ENCODE peak calls at places on chromosomes 5 and 9, in ten cellular contexts. One of them, this sample, is unnamed. For H3K4me1, the result is how much of the 10 kb centered on the place peaks cover.

GRCh38 chr5:67268233-67269011 is 71.8 kb upstream of the CD180 start:
- DNase-seq in naive thymus-derived CD4-positive, alpha-beta T cell: no peak
- DNase-seq in HCT116: no peak
- DNase-seq in SJSA1: peak
- DNase-seq in uterus: peak
- DNase-seq in suprapubic skin: peak
- DNase-seq in esophagus squamous epithelium: no peak
- DNase-seq in body of pancreas: peak
- DNase-seq in psoas muscle: peak
- DNase-seq in astrocyte: peak
- DNase-seq in this sample: peak

GRCh38 chr5:17151686-17152085 is 65.7 kb upstream of the BASP1 start:
- DNase-seq in naive thymus-derived CD4-positive, alpha-beta T cell: no peak
- DNase-seq in HCT116: no peak
- DNase-seq in SJSA1: no peak
- DNase-seq in uterus: no peak
- DNase-seq in suprapubic skin: no peak
- DNase-seq in esophagus squamous epithelium: no peak
- DNase-seq in body of pancreas: no peak
- DNase-seq in psoas muscle: no peak
- DNase-seq in astrocyte: peak
- DNase-seq in this sample: no peak

GRCh38 chr9:91848146-91848545 is 101.9 kb downstream of the ROR2 start:
- DNase-seq in naive thymus-derived CD4-positive, alpha-beta T cell: no peak
- DNase-seq in HCT116: no peak
- DNase-seq in SJSA1: no peak
- DNase-seq in uterus: no peak
- DNase-seq in suprapubic skin: no peak
- DNase-seq in esophagus squamous epithelium: no peak
- DNase-seq in body of pancreas: no peak
- DNase-seq in psoas muscle: no peak
- DNase-seq in astrocyte: no peak
- DNase-seq in this sample: no peak

GRCh38 chr9:2241461-2241874 is 226.3 kb downstream of the SMARCA2 start:
- DNase-seq in naive thymus-derived CD4-positive, alpha-beta T cell: no peak
- DNase-seq in HCT116: no peak
- DNase-seq in SJSA1: no peak
- DNase-seq in uterus: peak
- DNase-seq in suprapubic skin: no peak
- DNase-seq in esophagus squamous epithelium: no peak
- DNase-seq in body of pancreas: peak
- DNase-seq in psoas muscle: peak
- DNase-seq in astrocyte: peak
- DNase-seq in this sample: no peak

GRCh38 chr5:45205403-45205961 is 396.7 kb downstream of the MRPS30 start:
- DNase-seq in naive thymus-derived CD4-positive, alpha-beta T cell: no peak
- DNase-seq in HCT116: no peak
- DNase-seq in SJSA1: no peak
- DNase-seq in uterus: no peak
- DNase-seq in suprapubic skin: no peak
- DNase-seq in esophagus squamous epithelium: no peak
- DNase-seq in body of pancreas: no peak
- DNase-seq in psoas muscle: no peak
- DNase-seq in astrocyte: no peak
- DNase-seq in this sample: no peak

GRCh38 chr5:57117601-57118000 is 56.3 kb upstream of the GPBP1 start:
- DNase-seq in naive thymus-derived CD4-positive, alpha-beta T cell: no peak
- DNase-seq in HCT116: no peak
- DNase-seq in SJSA1: no peak
- DNase-seq in uterus: no peak
- DNase-seq in suprapubic skin: no peak
- DNase-seq in esophagus squamous epithelium: no peak
- DNase-seq in body of pancreas: no peak
- DNase-seq in psoas muscle: no peak
- DNase-seq in astrocyte: no peak
- DNase-seq in this sample: peak

GRCh38 chr5:2201011-2201410 is 318.3 kb upstream of the IRX4 start:
- DNase-seq in naive thymus-derived CD4-positive, alpha-beta T cell: no peak
- DNase-seq in HCT116: no peak
- DNase-seq in SJSA1: no peak
- DNase-seq in uterus: no peak
- DNase-seq in suprapubic skin: no peak
- DNase-seq in esophagus squamous epithelium: no peak
- DNase-seq in body of pancreas: no peak
- DNase-seq in psoas muscle: no peak
- DNase-seq in astrocyte: no peak
- DNase-seq in this sample: no peak

GRCh38 chr9:35446012-35446411 is 43.9 kb upstream of the RUSC2 start:
- DNase-seq in naive thymus-derived CD4-positive, alpha-beta T cell: no peak
- DNase-seq in HCT116: no peak
- DNase-seq in SJSA1: no peak
- DNase-seq in uterus: no peak
- DNase-seq in suprapubic skin: no peak
- DNase-seq in esophagus squamous epithelium: no peak
- DNase-seq in body of pancreas: no peak
- DNase-seq in psoas muscle: no peak
- DNase-seq in astrocyte: no peak
- DNase-seq in this sample: no peak

GRCh38 chr5:10689391-10690081 is 71.5 kb downstream of the DAP start:
- DNase-seq in naive thymus-derived CD4-positive, alpha-beta T cell: no peak
- DNase-seq in HCT116: no peak
- DNase-seq in SJSA1: peak
- DNase-seq in uterus: no peak
- DNase-seq in suprapubic skin: peak
- DNase-seq in esophagus squamous epithelium: no peak
- DNase-seq in body of pancreas: peak
- DNase-seq in psoas muscle: no peak
- DNase-seq in astrocyte: peak
- DNase-seq in this sample: no peak

GRCh38 chr5:472076-472655 is 29.2 kb downstream of the EXOC3 start:
- DNase-seq in naive thymus-derived CD4-positive, alpha-beta T cell: no peak
- DNase-seq in HCT116: no peak
- DNase-seq in SJSA1: peak
- DNase-seq in uterus: peak
- DNase-seq in suprapubic skin: peak
- DNase-seq in esophagus squamous epithelium: no peak
- DNase-seq in body of pancreas: peak
- DNase-seq in psoas muscle: peak
- DNase-seq in astrocyte: peak
- DNase-seq in this sample: no peak

GRCh38 chr5:69238760-69239251 is 4.1 kb downstream of the CDK7 start:
- DNase-seq in naive thymus-derived CD4-positive, alpha-beta T cell: no peak
- DNase-seq in HCT116: peak
- DNase-seq in SJSA1: peak
- DNase-seq in uterus: no peak
- DNase-seq in suprapubic skin: no peak
- DNase-seq in esophagus squamous epithelium: no peak
- DNase-seq in body of pancreas: no peak
- DNase-seq in psoas muscle: no peak
- DNase-seq in astrocyte: peak
- DNase-seq in this sample: peak

GRCh38 chr9:85487872-85488271 is 253.9 kb downstream of the AGTPBP1 start:
- DNase-seq in naive thymus-derived CD4-positive, alpha-beta T cell: no peak
- DNase-seq in HCT116: no peak
- DNase-seq in SJSA1: no peak
- DNase-seq in uterus: no peak
- DNase-seq in suprapubic skin: no peak
- DNase-seq in esophagus squamous epithelium: no peak
- DNase-seq in body of pancreas: no peak
- DNase-seq in psoas muscle: no peak
- DNase-seq in astrocyte: no peak
- DNase-seq in this sample: peak

GRCh38 chr9:7967093-7967827 is 167.7 kb upstream of the DMAC1 start:
- DNase-seq in naive thymus-derived CD4-positive, alpha-beta T cell: no peak
- DNase-seq in HCT116: no peak
- DNase-seq in SJSA1: no peak
- DNase-seq in uterus: no peak
- DNase-seq in suprapubic skin: no peak
- DNase-seq in esophagus squamous epithelium: no peak
- DNase-seq in body of pancreas: no peak
- DNase-seq in psoas muscle: no peak
- DNase-seq in astrocyte: no peak
- DNase-seq in this sample: no peak

GRCh38 chr9:87497604-87498045 is at the start of gene DAPK1:
- DNase-seq in naive thymus-derived CD4-positive, alpha-beta T cell: peak
- DNase-seq in HCT116: peak
- DNase-seq in SJSA1: peak
- DNase-seq in uterus: peak
- DNase-seq in suprapubic skin: no peak
- DNase-seq in esophagus squamous epithelium: no peak
- DNase-seq in body of pancreas: peak
- DNase-seq in psoas muscle: peak
- DNase-seq in astrocyte: peak
- DNase-seq in this sample: no peak

GRCh38 chr5:112935675-112936074 is 13.6 kb upstream of the REEP5 start:
- DNase-seq in naive thymus-derived CD4-positive, alpha-beta T cell: no peak
- DNase-seq in HCT116: no peak
- DNase-seq in SJSA1: no peak
- DNase-seq in uterus: no peak
- DNase-seq in suprapubic skin: no peak
- DNase-seq in esophagus squamous epithelium: no peak
- DNase-seq in body of pancreas: no peak
- DNase-seq in psoas muscle: no peak
- DNase-seq in astrocyte: no peak
- DNase-seq in this sample: no peak

DNA sequence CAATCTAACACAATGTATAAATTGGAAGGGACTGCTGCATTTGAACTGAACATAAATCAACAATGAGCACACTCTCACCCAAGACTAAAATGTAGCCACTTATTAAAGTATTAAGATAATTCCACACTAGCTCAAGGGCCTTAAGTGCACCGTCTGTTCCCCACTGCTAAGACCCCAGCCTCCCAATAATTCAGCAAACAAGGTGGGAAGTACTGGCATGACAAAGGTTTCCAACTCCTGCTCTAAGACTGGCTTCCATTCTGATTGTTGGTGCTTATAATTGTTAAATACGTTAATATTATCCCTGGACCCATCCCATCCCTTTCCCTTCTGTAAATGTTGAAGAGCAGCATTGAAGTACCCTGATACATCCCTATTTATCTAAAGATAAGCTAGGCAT is 636.7 kb downstream of the NR2F1-AS1 start:
- DNase-seq in naive thymus-derived CD4-positive, alpha-beta T cell: no peak
- DNase-seq in HCT116: no peak
- DNase-seq in SJSA1: no peak
- DNase-seq in uterus: no peak
- DNase-seq in suprapubic skin: no peak
- DNase-seq in esophagus squamous epithelium: no peak
- DNase-seq in body of pancreas: no peak
- DNase-seq in psoas muscle: no peak
- DNase-seq in astrocyte: no peak
- DNase-seq in this sample: no peak
- H3K4me1 ChIP-seq in naive thymus-derived CD4-positive, alpha-beta T cell: under half
- H3K4me1 ChIP-seq in HCT116: under half
- H3K4me1 ChIP-seq in SJSA1: under half
- H3K4me1 ChIP-seq in uterus: under half
- H3K4me1 ChIP-seq in suprapubic skin: under half
- H3K4me1 ChIP-seq in esophagus squamous epithelium: under half
- H3K4me1 ChIP-seq in body of pancreas: under half
- H3K4me1 ChIP-seq in psoas muscle: under half
- H3K4me1 ChIP-seq in astrocyte: under half
- H3K4me1 ChIP-seq in this sample: under half

GRCh38 chr5:124451721-124452383 is 294.6 kb downstream of the ZNF608 start:
- DNase-seq in naive thymus-derived CD4-positive, alpha-beta T cell: no peak
- DNase-seq in HCT116: no peak
- DNase-seq in SJSA1: no peak
- DNase-seq in uterus: no peak
- DNase-seq in suprapubic skin: no peak
- DNase-seq in esophagus squamous epithelium: no peak
- DNase-seq in body of pancreas: no peak
- DNase-seq in psoas muscle: no peak
- DNase-seq in astrocyte: no peak
- DNase-seq in this sample: no peak
- H3K27ac ChIP-seq in naive thymus-derived CD4-positive, alpha-beta T cell: no peak
- H3K27ac ChIP-seq in HCT116: no peak
- H3K27ac ChIP-seq in SJSA1: no peak
- H3K27ac ChIP-seq in uterus: no peak
- H3K27ac ChIP-seq in suprapubic skin: no peak
- H3K27ac ChIP-seq in esophagus squamous epithelium: no peak
- H3K27ac ChIP-seq in body of pancreas: no peak
- H3K27ac ChIP-seq in psoas muscle: no peak
- H3K27ac ChIP-seq in astrocyte: no peak
- H3K27ac ChIP-seq in this sample: no peak

DNA sequence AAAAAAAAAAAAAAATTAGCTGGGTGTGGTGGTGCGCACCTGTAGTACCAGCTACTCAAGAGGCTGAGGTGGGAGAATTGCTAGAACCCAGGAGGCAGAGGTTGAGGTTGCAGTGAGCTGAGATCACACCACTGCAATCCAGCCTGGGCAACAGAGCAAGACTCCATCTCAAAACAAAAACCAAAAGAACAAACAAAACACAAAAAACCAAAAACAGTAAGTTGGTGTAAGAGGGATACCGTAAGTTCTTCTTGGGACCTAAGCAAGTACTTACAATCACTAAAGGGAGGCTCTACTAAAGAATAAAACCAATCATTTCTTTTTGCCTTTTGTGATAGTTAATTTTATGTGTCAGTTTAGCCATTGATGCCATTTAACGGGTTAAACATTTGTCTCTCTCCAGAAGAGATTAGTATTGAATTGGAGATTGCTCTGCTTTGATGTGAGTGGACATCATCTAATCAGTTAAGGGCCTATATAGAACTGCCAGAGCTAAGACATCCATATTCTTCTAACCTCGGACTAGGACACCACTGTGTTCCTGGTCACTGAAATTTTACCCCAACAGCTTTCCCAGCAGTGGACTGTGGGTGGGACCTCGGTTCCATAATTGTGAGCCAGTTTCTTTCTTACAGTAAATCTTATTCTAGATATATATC is 10.5 kb upstream of the ETF1 start:
- DNase-seq in naive thymus-derived CD4-positive, alpha-beta T cell: no peak
- DNase-seq in HCT116: no peak
- DNase-seq in SJSA1: no peak
- DNase-seq in uterus: no peak
- DNase-seq in suprapubic skin: no peak
- DNase-seq in esophagus squamous epithelium: no peak
- DNase-seq in body of pancreas: no peak
- DNase-seq in psoas muscle: no peak
- DNase-seq in astrocyte: no peak
- DNase-seq in this sample: no peak
- H3K4me1 ChIP-seq in naive thymus-derived CD4-positive, alpha-beta T cell: under half
- H3K4me1 ChIP-seq in HCT116: under half
- H3K4me1 ChIP-seq in SJSA1: under half
- H3K4me1 ChIP-seq in uterus: under half
- H3K4me1 ChIP-seq in suprapubic skin: under half
- H3K4me1 ChIP-seq in esophagus squamous epithelium: under half
- H3K4me1 ChIP-seq in body of pancreas: under half
- H3K4me1 ChIP-seq in psoas muscle: under half
- H3K4me1 ChIP-seq in astrocyte: under half
- H3K4me1 ChIP-seq in this sample: under half

DNA sequence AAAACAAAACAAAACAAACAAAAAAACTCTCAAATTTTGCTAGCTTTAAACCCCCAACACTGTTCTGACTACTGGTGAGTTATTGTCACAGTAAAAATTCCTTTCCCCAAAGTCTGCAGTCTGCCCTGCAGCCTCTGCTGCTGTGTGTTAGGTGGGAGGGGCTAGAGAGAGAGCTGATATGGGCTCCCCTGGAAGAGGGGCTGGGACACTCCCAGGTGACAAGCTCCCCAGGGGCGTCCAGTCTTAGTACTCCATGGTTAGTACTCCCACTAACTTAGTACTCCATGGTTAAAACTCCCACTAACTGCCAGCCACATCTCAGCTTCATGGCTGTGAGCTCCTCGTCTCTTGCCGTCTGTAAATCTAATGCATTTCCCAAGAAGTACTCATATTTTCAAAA is 191.9 kb downstream of the FANCC start:
- DNase-seq in naive thymus-derived CD4-positive, alpha-beta T cell: no peak
- DNase-seq in HCT116: no peak
- DNase-seq in SJSA1: no peak
- DNase-seq in uterus: no peak
- DNase-seq in suprapubic skin: no peak
- DNase-seq in esophagus squamous epithelium: no peak
- DNase-seq in body of pancreas: no peak
- DNase-seq in psoas muscle: no peak
- DNase-seq in astrocyte: no peak
- DNase-seq in this sample: no peak
- H3K27ac ChIP-seq in naive thymus-derived CD4-positive, alpha-beta T cell: no peak
- H3K27ac ChIP-seq in HCT116: no peak
- H3K27ac ChIP-seq in SJSA1: no peak
- H3K27ac ChIP-seq in uterus: peak
- H3K27ac ChIP-seq in suprapubic skin: peak
- H3K27ac ChIP-seq in esophagus squamous epithelium: peak
- H3K27ac ChIP-seq in body of pancreas: no peak
- H3K27ac ChIP-seq in psoas muscle: no peak
- H3K27ac ChIP-seq in astrocyte: no peak
- H3K27ac ChIP-seq in this sample: no peak